ENCODE peak calls at places on chromosomes 12 and 14, in six cellular contexts. F is K562, V is A549, D is SK-N-SH, Q is GM12878, Z is H1. S is an unnamed sample.

GRCh38 chr14:29805415-29806123 is 122.1 kb downstream of the PRKD1 start:
- DNase-seq in F (peak), V (peak), D (no peak), Q (no peak), Z (no peak), S (no peak)

GRCh38 chr14:59678352-59678751 is 101.7 kb upstream of the CCDC175 start:
- DNase-seq in F (no peak), V (no peak), D (no peak), Q (no peak), Z (no peak), S (no peak)

GRCh38 chr12:128111333-128111732 is 155.6 kb upstream of the TMEM132C start:
- DNase-seq in F (no peak), V (no peak), D (no peak), Q (no peak), Z (no peak), S (no peak)

GRCh38 chr12:54591001-54591591 is 2.6 kb upstream of the PPP1R1A start:
- DNase-seq in F (no peak), V (no peak), D (no peak), Q (no peak), Z (no peak), S (no peak)

GRCh38 chr14:68905107-68905895 is 73.8 kb downstream of the ACTN1 start:
- DNase-seq in F (no peak), V (no peak), D (no peak), Q (no peak), Z (no peak), S (no peak)

GRCh38 chr14:69713127-69713800 is 53.7 kb upstream of the SRSF5 start:
- DNase-seq in F (no peak), V (no peak), D (no peak), Q (no peak), Z (peak), S (no peak)

GRCh38 chr12:54125950-54126695 is 62.7 kb downstream of the SMUG1 start:
- DNase-seq in F (no peak), V (no peak), D (peak), Q (no peak), Z (peak), S (no peak)

GRCh38 chr14:53766106-53766505 is 190.5 kb downstream of the BMP4 start:
- DNase-seq in F (no peak), V (no peak), D (no peak), Q (no peak), Z (no peak), S (peak)

DNA sequence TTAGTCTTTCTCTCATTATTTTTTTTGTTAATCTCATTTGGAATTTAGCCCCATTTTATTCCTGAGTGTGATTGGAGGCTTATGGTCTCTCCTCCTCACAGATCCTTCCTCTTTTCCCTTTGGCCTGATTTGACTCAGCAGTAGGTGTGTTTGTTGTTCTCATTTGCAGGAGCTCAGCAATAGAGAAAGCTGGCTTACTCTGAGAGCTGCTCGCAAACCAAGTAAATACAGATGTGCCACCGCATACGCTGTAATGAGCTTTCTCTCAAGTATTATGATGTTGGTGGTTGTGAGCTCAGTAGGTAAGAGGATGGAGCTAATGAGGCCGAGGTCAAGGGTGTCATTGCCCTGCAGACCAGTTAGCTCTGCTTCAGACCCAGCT is 206.5 kb downstream of the ETV6 start:
- DNase-seq in F (no peak), V (no peak), D (no peak), Q (no peak), Z (no peak), S (no peak)
- TF ChIP-seq CHD2 in F (no peak), V (no peak), D (no peak), Q (no peak), Z (no peak), S (no peak)

GRCh38 chr12:104749555-104749954 is 208.5 kb downstream of the SLC41A2 start:
- DNase-seq in F (no peak), V (no peak), D (no peak), Q (no peak), Z (no peak), S (no peak)

GRCh38 chr12:104748356-104748755 is 209.7 kb downstream of the SLC41A2 start:
- DNase-seq in F (no peak), V (no peak), D (no peak), Q (no peak), Z (no peak), S (no peak)

GRCh38 chr12:104750061-104750460 is 208.0 kb downstream of the SLC41A2 start:
- DNase-seq in F (no peak), V (no peak), D (no peak), Q (no peak), Z (no peak), S (no peak)

GRCh38 chr12:104747956-104748355 is 210.1 kb downstream of the SLC41A2 start:
- DNase-seq in F (no peak), V (no peak), D (no peak), Q (no peak), Z (no peak), S (no peak)

DNA sequence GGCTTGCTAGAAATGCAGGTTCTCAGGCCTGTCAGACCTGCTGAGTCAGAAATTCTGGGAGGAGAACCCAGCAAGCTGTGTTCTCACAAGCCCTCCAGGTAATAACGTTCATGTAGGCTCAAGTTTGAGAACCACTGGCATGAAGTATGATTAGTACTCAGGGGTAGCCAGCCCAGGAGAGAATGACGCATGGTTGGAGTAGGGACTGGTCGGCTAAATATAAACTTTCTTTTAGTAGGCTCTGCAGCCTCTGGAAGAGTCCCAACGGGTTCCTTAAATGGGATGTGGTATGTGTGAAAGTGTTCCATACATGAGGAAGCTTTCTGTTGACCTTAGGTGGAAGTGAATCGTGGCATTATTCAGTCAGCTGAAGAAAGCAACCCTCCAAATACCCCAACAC is 209.3 kb downstream of the SLC41A2 start:
- DNase-seq in F (no peak), V (no peak), D (no peak), Q (no peak), Z (no peak), S (no peak)
- TF ChIP-seq CHD2 in F (no peak), V (no peak), D (no peak), Q (no peak), Z (no peak), S (no peak)

GRCh38 chr14:104735830-104736642 is 12.0 kb downstream of the ADSS1 start:
- DNase-seq in F (no peak), V (no peak), D (peak), Q (no peak), Z (no peak), S (peak)
- TF ChIP-seq CHD2 in F (no peak), V (no peak), D (no peak), Q (no peak), Z (no peak), S (peak)

GRCh38 chr14:85564841-85565527 is 35.0 kb downstream of the FLRT2 start:
- DNase-seq in F (no peak), V (no peak), D (no peak), Q (no peak), Z (no peak), S (no peak)

GRCh38 chr14:85565862-85566296 is 35.9 kb downstream of the FLRT2 start:
- DNase-seq in F (no peak), V (no peak), D (no peak), Q (no peak), Z (no peak), S (no peak)

GRCh38 chr14:85572021-85572420 is 42.1 kb downstream of the FLRT2 start:
- DNase-seq in F (no peak), V (no peak), D (no peak), Q (no peak), Z (no peak), S (no peak)

GRCh38 chr14:85562630-85563029 is 32.7 kb downstream of the FLRT2 start:
- DNase-seq in F (no peak), V (no peak), D (no peak), Q (no peak), Z (no peak), S (no peak)

GRCh38 chr14:85566603-85567002 is 36.7 kb downstream of the FLRT2 start:
- DNase-seq in F (no peak), V (no peak), D (no peak), Q (no peak), Z (no peak), S (no peak)
- TF ChIP-seq CHD2 in F (no peak), V (no peak), D (no peak), Q (no peak), Z (no peak), S (no peak)

GRCh38 chr14:35818346-35819115 is 7.6 kb upstream of the BRMS1L start:
- DNase-seq in F (peak), V (peak), D (peak), Q (no peak), Z (no peak), S (peak)
- TF ChIP-seq CHD2 in F (no peak), V (no peak), D (no peak), Q (no peak), Z (no peak), S (no peak)

GRCh38 chr14:51211149-51211548 is 28.9 kb upstream of the TMX1 start:
- DNase-seq in F (no peak), V (peak), D (no peak), Q (no peak), Z (no peak), S (no peak)
- TF ChIP-seq CHD2 in F (no peak), V (no peak), D (no peak), Q (no peak), Z (no peak), S (no peak)

GRCh38 chr12:68610435-68611093 is at the start of gene RAP1B:
- DNase-seq in F (peak), V (peak), D (peak), Q (no peak), Z (peak), S (peak)

GRCh38 chr12:68612245-68612644 is 1.5 kb downstream of the RAP1B start:
- DNase-seq in F (peak), V (no peak), D (no peak), Q (no peak), Z (no peak), S (no peak)

GRCh38 chr12:68609955-68610434 is 704 bp upstream of the RAP1B start:
- DNase-seq in F (no peak), V (peak), D (peak), Q (no peak), Z (no peak), S (no peak)

GRCh38 chr12:68611094-68611818 is 557 bp downstream of the RAP1B start:
- DNase-seq in F (peak), V (peak), D (peak), Q (no peak), Z (peak), S (no peak)

GRCh38 chr12:68608191-68608590 is 2.5 kb upstream of the RAP1B start:
- DNase-seq in F (no peak), V (no peak), D (no peak), Q (no peak), Z (no peak), S (no peak)
- TF ChIP-seq CHD2 in F (no peak), V (no peak), D (no peak), Q (no peak), Z (no peak), S (no peak)

GRCh38 chr12:58633479-58633878 is 286.8 kb downstream of the LRIG3 start:
- DNase-seq in F (no peak), V (no peak), D (no peak), Q (no peak), Z (no peak), S (no peak)
- TF ChIP-seq CHD2 in F (no peak), V (no peak), D (no peak), Q (no peak), Z (no peak), S (no peak)

S was measured in HepG2.